ENCODE peak calls at places on chromosome 10, in four cellular contexts. K is AG04450, B is left ventricle myocardium inferior, X is cardiac fibroblast. O is an unnamed sample.

GRCh38 chr10:112335104-112335840 is 38.6 kb upstream of the ACSL5 start:
- DNase-seq in K (no peak), X (peak), B (no peak), O (no peak)

GRCh38 chr10:106086391-106086790 is 1078.1 kb downstream of the SORCS1 start:
- DNase-seq in B (no peak), X (no peak), K (no peak), O (no peak)

GRCh38 chr10:24305551-24306506 is 96.9 kb downstream of the KIAA1217 start:
- DNase-seq in K (no peak), X (no peak), B (no peak), O (no peak)

GRCh38 chr10:117168729-117169128 is 28.6 kb upstream of the KCNK18 start:
- DNase-seq in K (no peak), B (no peak), X (no peak), O (no peak)

GRCh38 chr10:546971-547590 is 142.4 kb downstream of the DIP2C start:
- DNase-seq in X (peak), K (no peak), B (no peak), O (no peak)

GRCh38 chr10:77641788-77642397 is 4.3 kb upstream of the KCNMA1 start:
- DNase-seq in K (peak), B (no peak), X (peak), O (peak)

GRCh38 chr10:132528064-132528800 is 9.4 kb upstream of the INPP5A start:
- DNase-seq in K (no peak), X (no peak), B (peak), O (peak)

GRCh38 chr10:22365644-22366565 is 20.6 kb downstream of the SPAG6 start:
- DNase-seq in X (no peak), B (no peak), K (no peak), O (no peak)

GRCh38 chr10:11358046-11358445 is 253.4 kb downstream of the USP6NL start:
- DNase-seq in B (no peak), X (no peak), K (no peak), O (no peak)

GRCh38 chr10:50798297-50798696 is 58.6 kb downstream of the ASAH2B start:
- DNase-seq in K (no peak), X (no peak), B (no peak), O (no peak)

GRCh38 chr10:16996530-16996964 is 133.1 kb downstream of the CUBN start:
- DNase-seq in B (no peak), X (peak), K (no peak), O (no peak)

GRCh38 chr10:31219321-31219720 is 99.7 kb upstream of the ZEB1 start:
- DNase-seq in X (no peak), B (no peak), K (no peak), O (no peak)

GRCh38 chr10:6643962-6644361 is 63.9 kb upstream of the PRKCQ start:
- DNase-seq in K (no peak), B (no peak), X (no peak), O (no peak)

GRCh38 chr10:119113805-119114732 is 10.2 kb downstream of the DENND10 start:
- DNase-seq in B (no peak), K (peak), X (peak), O (no peak)

GRCh38 chr10:64201936-64202335 is 680.7 kb downstream of the REEP3 start:
- DNase-seq in X (no peak), B (no peak), K (no peak), O (no peak)

GRCh38 chr10:84200537-84201243 is 6.4 kb downstream of the CDHR1 start:
- DNase-seq in X (no peak), K (no peak), B (no peak), O (no peak)